ENCODE peak calls at places on chromosomes 2 and 18, in six cellular contexts. B is AG09309, C is SJSA1, I is psoas muscle, H is K562, R is mucosa of descending colon. L is an unnamed sample.

GRCh38 chr2:106156305-106157288 is 37.5 kb downstream of the UXS1 start:
- DNase-seq in B (no peak), C (no peak), I (no peak), H (no peak), R (no peak), L (no peak)

GRCh38 chr18:50073319-50073718 is 121.6 kb downstream of the MYO5B start:
- DNase-seq in B (no peak), C (no peak), I (no peak), H (no peak), R (no peak), L (no peak)

GRCh38 chr2:73243884-73244570 is 9.9 kb downstream of the CCT7 start:
- DNase-seq in B (peak), C (no peak), I (no peak), H (no peak), R (no peak), L (peak)

GRCh38 chr2:124131271-124131670 is 106.2 kb downstream of the CNTNAP5 start:
- DNase-seq in B (no peak), C (no peak), I (no peak), H (no peak), R (no peak), L (no peak)

GRCh38 chr2:181073896-181074295 is 93.5 kb downstream of the UBE2E3 start:
- DNase-seq in B (peak), C (no peak), I (no peak), H (no peak), R (no peak), L (no peak)

GRCh38 chr2:96527052-96527964 is 9.2 kb upstream of the ARID5A start:
- DNase-seq in B (no peak), C (peak), I (no peak), H (no peak), R (no peak), L (no peak)

GRCh38 chr2:235523021-235523420 is 29.2 kb downstream of the AGAP1 start:
- DNase-seq in B (no peak), C (no peak), I (no peak), H (no peak), R (no peak), L (no peak)

GRCh38 chr2:232310189-232310588 is 68.4 kb upstream of the ALPP start:
- DNase-seq in B (no peak), C (no peak), I (no peak), H (no peak), R (no peak), L (no peak)

GRCh38 chr2:239461551-239462515 is 61.0 kb upstream of the HDAC4 start:
- DNase-seq in B (peak), C (peak), I (no peak), H (no peak), R (no peak), L (no peak)

GRCh38 chr2:205617905-205618304 is 64.4 kb upstream of the NRP2 start:
- DNase-seq in B (no peak), C (no peak), I (no peak), H (no peak), R (no peak), L (no peak)

GRCh38 chr2:37870829-37871228 is 54.3 kb upstream of the RMDN2 start:
- DNase-seq in B (no peak), C (no peak), I (no peak), H (no peak), R (no peak), L (no peak)

GRCh38 chr2:152441961-152442360 is 107.0 kb downstream of the FMNL2 start:
- DNase-seq in B (no peak), C (no peak), I (no peak), H (no peak), R (no peak), L (no peak)

GRCh38 chr2:127615511-127616166 is 30.3 kb upstream of the GPR17 start:
- DNase-seq in B (no peak), C (peak), I (no peak), H (no peak), R (no peak), L (peak)

GRCh38 chr2:190947139-190947538 is 66.5 kb downstream of the GLS start:
- DNase-seq in B (no peak), C (no peak), I (no peak), H (no peak), R (no peak), L (no peak)

GRCh38 chr2:213089438-213089837 is 62.0 kb downstream of the IKZF2 start:
- DNase-seq in B (no peak), C (no peak), I (no peak), H (no peak), R (no peak), L (no peak)

GRCh38 chr18:2906522-2907458 is 60.0 kb downstream of the EMILIN2 start:
- DNase-seq in B (no peak), C (no peak), I (peak), H (peak), R (peak), L (no peak)

GRCh38 chr18:48186861-48187260 is 222.3 kb downstream of the ZBTB7C start:
- DNase-seq in B (no peak), C (no peak), I (no peak), H (no peak), R (no peak), L (no peak)

GRCh38 chr18:45844938-45845337 is 19.5 kb downstream of the SIGLEC15 start:
- DNase-seq in B (no peak), C (no peak), I (no peak), H (no peak), R (no peak), L (no peak)

GRCh38 chr2:185044323-185044874 is 446.1 kb downstream of the ZNF804A start:
- DNase-seq in B (no peak), C (no peak), I (peak), H (no peak), R (no peak), L (no peak)

GRCh38 chr2:239305222-239305575 is 95.6 kb downstream of the HDAC4 start:
- DNase-seq in B (no peak), C (no peak), I (peak), H (no peak), R (no peak), L (peak)

GRCh38 chr2:98457045-98457696 is 12.5 kb downstream of the INPP4A start:
- DNase-seq in B (peak), C (peak), I (no peak), H (no peak), R (no peak), L (no peak)

GRCh38 chr2:79849241-79849640 is 336.4 kb downstream of the CTNNA2 start:
- DNase-seq in B (no peak), C (no peak), I (no peak), H (no peak), R (no peak), L (no peak)

GRCh38 chr18:63553117-63553516 is 10.9 kb downstream of the SERPINB12 start:
- DNase-seq in B (peak), C (no peak), I (no peak), H (no peak), R (peak), L (no peak)

GRCh38 chr18:389658-390357 is 110.7 kb downstream of the COLEC12 start:
- DNase-seq in B (no peak), C (no peak), I (no peak), H (no peak), R (no peak), L (no peak)

GRCh38 chr2:172409042-172409441 is 18.3 kb upstream of the ITGA6 start:
- DNase-seq in B (no peak), C (no peak), I (no peak), H (no peak), R (no peak), L (no peak)

GRCh38 chr18:63559567-63560491 is 17.7 kb downstream of the SERPINB12 start:
- DNase-seq in B (no peak), C (no peak), I (no peak), H (no peak), R (no peak), L (no peak)

GRCh38 chr2:95316466-95317122 is 19.4 kb downstream of the KCNIP3 start:
- DNase-seq in B (peak), C (no peak), I (no peak), H (no peak), R (no peak), L (no peak)

GRCh38 chr18:35933982-35934381 is 38.5 kb upstream of the RMP24 start:
- DNase-seq in B (no peak), C (no peak), I (no peak), H (no peak), R (no peak), L (no peak)
- H3K4me3 ChIP-seq in B (no peak), C (no peak), I (no peak), H (no peak), R (no peak), L (no peak)

GRCh38 chr2:111706481-111707001 is 177.5 kb downstream of the ANAPC1 start:
- DNase-seq in B (no peak), C (no peak), I (no peak), H (no peak), R (no peak), L (no peak)
- H3K4me3 ChIP-seq in B (no peak), C (no peak), I (no peak), H (no peak), R (no peak), L (no peak)

GRCh38 chr2:105081006-105081701 is 43.3 kb downstream of the MRPS9 start:
- DNase-seq in B (no peak), C (no peak), I (no peak), H (no peak), R (no peak), L (no peak)
- H3K4me3 ChIP-seq in B (no peak), C (no peak), I (no peak), H (no peak), R (no peak), L (no peak)

GRCh38 chr2:101147971-101148370 is 3.2 kb downstream of the TBC1D8 start:
- DNase-seq in B (no peak), C (no peak), I (no peak), H (no peak), R (no peak), L (no peak)

GRCh38 chr2:101150306-101151140 is 659 bp downstream of the TBC1D8 start:
- DNase-seq in B (no peak), C (no peak), I (peak), H (peak), R (peak), L (no peak)

GRCh38 chr2:101147062-101147461 is 4.1 kb downstream of the TBC1D8 start:
- DNase-seq in B (no peak), C (no peak), I (no peak), H (no peak), R (no peak), L (no peak)

GRCh38 chr2:101149241-101150192 is 1.7 kb downstream of the TBC1D8 start:
- DNase-seq in B (no peak), C (no peak), I (peak), H (no peak), R (peak), L (peak)

GRCh38 chr2:101148777-101149176 is 2.4 kb downstream of the TBC1D8 start:
- DNase-seq in B (no peak), C (no peak), I (no peak), H (no peak), R (no peak), L (no peak)
- H3K4me3 ChIP-seq in B (no peak), C (no peak), I (peak), H (no peak), R (no peak), L (no peak)

GRCh38 chr2:104871566-104872033 is 17.7 kb downstream of the POU3F3 start:
- DNase-seq in B (no peak), C (no peak), I (no peak), H (no peak), R (no peak), L (no peak)
- H3K4me3 ChIP-seq in B (no peak), C (no peak), I (no peak), H (no peak), R (no peak), L (peak)

DNA sequence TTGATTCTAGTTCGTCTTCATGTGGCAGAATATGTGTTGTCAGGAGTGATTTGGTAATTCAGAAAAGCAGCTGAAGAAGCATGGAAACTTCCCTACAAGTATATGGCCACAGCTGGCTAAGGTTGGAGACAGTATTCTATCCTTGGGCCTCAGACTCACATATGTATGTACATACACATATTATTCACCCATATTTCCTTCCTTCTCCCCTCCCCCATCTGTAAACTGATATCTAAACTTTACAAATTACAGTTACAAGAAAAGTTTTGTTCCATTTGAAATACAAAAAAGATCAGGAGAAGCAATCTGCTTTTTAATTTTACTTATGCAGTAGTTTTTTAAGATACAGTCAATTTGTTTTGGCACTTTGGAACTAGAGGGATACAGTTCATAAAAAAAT is 3.1 kb downstream of the SP3 start:
- DNase-seq in B (no peak), C (no peak), I (no peak), H (no peak), R (peak), L (no peak)
- H3K4me3 ChIP-seq in B (peak), C (peak), I (peak), H (peak), R (no peak), L (peak)

DNA sequence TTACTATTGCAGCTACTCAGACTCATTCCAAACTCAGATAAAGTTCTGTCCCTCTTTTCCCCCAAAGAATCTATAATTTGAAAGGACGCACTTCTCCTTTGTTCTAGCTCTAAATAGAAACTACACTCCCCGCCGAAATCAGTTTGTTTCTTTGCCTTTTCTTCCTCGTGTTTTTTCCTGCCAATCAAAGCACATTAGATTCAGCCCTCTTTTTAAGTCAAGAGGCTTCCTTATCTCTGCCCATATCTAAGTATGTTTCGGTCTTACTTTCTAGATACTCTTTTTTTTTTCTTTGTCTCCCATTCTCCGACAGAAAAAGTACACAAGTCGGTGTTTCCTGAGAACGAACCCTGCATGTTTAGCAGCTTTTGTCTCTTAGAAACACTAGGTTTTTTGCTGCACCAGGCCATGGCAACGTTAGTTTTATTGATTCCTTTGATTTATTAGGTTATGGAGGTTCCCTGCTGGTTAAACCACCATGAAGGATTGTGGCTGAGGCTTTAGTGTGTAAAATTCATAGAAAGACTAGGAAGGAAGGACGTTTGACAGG is 9.5 kb upstream of the CD226 start:
- DNase-seq in B (no peak), C (no peak), I (no peak), H (no peak), R (no peak), L (no peak)
- H3K4me3 ChIP-seq in B (no peak), C (no peak), I (no peak), H (no peak), R (no peak), L (no peak)

DNA sequence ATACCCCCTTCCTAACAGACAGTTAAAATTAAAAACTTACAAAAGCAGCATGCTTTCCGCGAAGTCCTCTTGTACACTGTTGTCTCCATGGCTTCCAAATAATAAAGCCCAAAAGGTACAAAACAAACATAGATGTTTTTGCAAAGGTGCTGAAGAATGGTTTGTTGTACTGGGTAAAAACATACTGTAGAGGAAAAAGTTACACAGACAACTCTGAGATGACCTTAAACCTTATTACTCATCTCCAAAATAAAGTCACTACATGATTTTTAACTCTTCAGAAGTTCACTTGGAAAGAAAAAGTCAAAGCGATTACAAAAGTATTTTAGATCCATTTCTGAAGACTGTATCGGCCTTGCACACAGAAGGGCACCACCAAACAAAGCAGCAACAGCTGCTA is 6.1 kb downstream of the SLC35F5 start:
- DNase-seq in B (no peak), C (no peak), I (no peak), H (no peak), R (no peak), L (no peak)
- H3K4me3 ChIP-seq in B (no peak), C (no peak), I (no peak), H (no peak), R (no peak), L (no peak)